ENCODE peak calls at places on chromosomes 6 and 20, in seven cellular contexts. One of them, this sample, is unnamed. For H3K36me3, the result is how much of the 10 kb centered on the place peaks cover.

GRCh38 chr20:41080866-41081265 is 52.2 kb downstream of the TOP1 start:
- DNase-seq in body of pancreas: no peak
- DNase-seq in K562: no peak
- DNase-seq in CD8-positive, alpha-beta T cell: no peak
- DNase-seq in pancreas: no peak
- DNase-seq in psoas muscle: no peak
- DNase-seq in GM12878: no peak
- DNase-seq in this sample: no peak

GRCh38 chr20:38723069-38723981 is 961 bp upstream of the SLC32A1 start:
- DNase-seq in K562: no peak
- DNase-seq in CD8-positive, alpha-beta T cell: no peak
- DNase-seq in body of pancreas: no peak
- DNase-seq in pancreas: no peak
- DNase-seq in psoas muscle: no peak
- DNase-seq in GM12878: no peak
- DNase-seq in this sample: no peak

GRCh38 chr6:155026366-155027045 is 31.4 kb downstream of the TIAM2 start:
- DNase-seq in body of pancreas: peak
- DNase-seq in K562: no peak
- DNase-seq in pancreas: peak
- DNase-seq in psoas muscle: peak
- DNase-seq in GM12878: no peak
- DNase-seq in CD8-positive, alpha-beta T cell: no peak
- DNase-seq in this sample: peak

GRCh38 chr6:154499854-154500589 is 10.5 kb downstream of the CNKSR3 start:
- DNase-seq in psoas muscle: no peak
- DNase-seq in K562: no peak
- DNase-seq in pancreas: no peak
- DNase-seq in CD8-positive, alpha-beta T cell: no peak
- DNase-seq in body of pancreas: no peak
- DNase-seq in GM12878: no peak
- DNase-seq in this sample: no peak

GRCh38 chr6:40586369-40586768 is 795 bp downstream of the LRFN2 start:
- DNase-seq in K562: no peak
- DNase-seq in pancreas: no peak
- DNase-seq in GM12878: no peak
- DNase-seq in psoas muscle: no peak
- DNase-seq in CD8-positive, alpha-beta T cell: no peak
- DNase-seq in body of pancreas: peak
- DNase-seq in this sample: no peak

GRCh38 chr6:105675715-105676397 is 273.0 kb upstream of the PREP start:
- DNase-seq in body of pancreas: no peak
- DNase-seq in psoas muscle: no peak
- DNase-seq in CD8-positive, alpha-beta T cell: no peak
- DNase-seq in GM12878: no peak
- DNase-seq in K562: no peak
- DNase-seq in pancreas: no peak
- DNase-seq in this sample: peak

GRCh38 chr6:106133040-106133439 is 46.9 kb downstream of the PRDM1 start:
- DNase-seq in GM12878: no peak
- DNase-seq in body of pancreas: no peak
- DNase-seq in pancreas: no peak
- DNase-seq in psoas muscle: no peak
- DNase-seq in K562: no peak
- DNase-seq in CD8-positive, alpha-beta T cell: no peak
- DNase-seq in this sample: no peak

GRCh38 chr6:145532361-145532760 is 203.0 kb downstream of the EPM2A start:
- DNase-seq in psoas muscle: no peak
- DNase-seq in K562: no peak
- DNase-seq in CD8-positive, alpha-beta T cell: no peak
- DNase-seq in GM12878: no peak
- DNase-seq in body of pancreas: no peak
- DNase-seq in pancreas: no peak
- DNase-seq in this sample: peak

GRCh38 chr20:33933469-33933909 is 60.2 kb upstream of the RALY start:
- DNase-seq in CD8-positive, alpha-beta T cell: peak
- DNase-seq in GM12878: no peak
- DNase-seq in psoas muscle: peak
- DNase-seq in pancreas: peak
- DNase-seq in K562: peak
- DNase-seq in body of pancreas: peak
- DNase-seq in this sample: peak

GRCh38 chr20:58743929-58744534 is 51.4 kb downstream of the NPEPL1 start:
- DNase-seq in GM12878: no peak
- DNase-seq in body of pancreas: no peak
- DNase-seq in CD8-positive, alpha-beta T cell: no peak
- DNase-seq in K562: no peak
- DNase-seq in psoas muscle: no peak
- DNase-seq in pancreas: no peak
- DNase-seq in this sample: no peak

GRCh38 chr20:43331911-43332310 is 125.8 kb upstream of the SRSF6 start:
- DNase-seq in body of pancreas: no peak
- DNase-seq in psoas muscle: peak
- DNase-seq in GM12878: no peak
- DNase-seq in K562: no peak
- DNase-seq in CD8-positive, alpha-beta T cell: no peak
- DNase-seq in pancreas: no peak
- DNase-seq in this sample: no peak

GRCh38 chr6:137389150-137389664 is 105.0 kb downstream of the OLIG3 start:
- DNase-seq in CD8-positive, alpha-beta T cell: peak
- DNase-seq in K562: peak
- DNase-seq in pancreas: no peak
- DNase-seq in GM12878: peak
- DNase-seq in body of pancreas: no peak
- DNase-seq in psoas muscle: no peak
- DNase-seq in this sample: peak

GRCh38 chr6:158819977-158820632 is 937 bp upstream of the EZR start:
- DNase-seq in CD8-positive, alpha-beta T cell: no peak
- DNase-seq in body of pancreas: no peak
- DNase-seq in pancreas: no peak
- DNase-seq in GM12878: no peak
- DNase-seq in psoas muscle: no peak
- DNase-seq in K562: peak
- DNase-seq in this sample: peak

GRCh38 chr6:159899994-159900745 is 9.4 kb downstream of the MAS1 start:
- DNase-seq in GM12878: no peak
- DNase-seq in K562: no peak
- DNase-seq in pancreas: no peak
- DNase-seq in psoas muscle: no peak
- DNase-seq in body of pancreas: no peak
- DNase-seq in CD8-positive, alpha-beta T cell: no peak
- DNase-seq in this sample: no peak

GRCh38 chr6:143896096-143896880 is 32.0 kb downstream of the ZC2HC1B start:
- DNase-seq in psoas muscle: no peak
- DNase-seq in CD8-positive, alpha-beta T cell: no peak
- DNase-seq in body of pancreas: no peak
- DNase-seq in GM12878: no peak
- DNase-seq in K562: no peak
- DNase-seq in pancreas: no peak
- DNase-seq in this sample: peak

GRCh38 chr20:34575271-34575670 is 16.8 kb downstream of the MAP1LC3A start:
- DNase-seq in GM12878: no peak
- DNase-seq in body of pancreas: no peak
- DNase-seq in K562: no peak
- DNase-seq in psoas muscle: no peak
- DNase-seq in pancreas: no peak
- DNase-seq in CD8-positive, alpha-beta T cell: no peak
- DNase-seq in this sample: no peak

GRCh38 chr20:45322952-45323383 is 14.9 kb upstream of the MATN4 start:
- DNase-seq in GM12878: no peak
- DNase-seq in CD8-positive, alpha-beta T cell: no peak
- DNase-seq in K562: peak
- DNase-seq in body of pancreas: peak
- DNase-seq in psoas muscle: peak
- DNase-seq in pancreas: peak
- DNase-seq in this sample: peak

GRCh38 chr20:45328451-45328850 is 19.8 kb downstream of the SDC4 start:
- DNase-seq in body of pancreas: no peak
- DNase-seq in K562: no peak
- DNase-seq in pancreas: no peak
- DNase-seq in psoas muscle: no peak
- DNase-seq in CD8-positive, alpha-beta T cell: no peak
- DNase-seq in GM12878: no peak
- DNase-seq in this sample: no peak

GRCh38 chr20:45320948-45321595 is 13.0 kb upstream of the MATN4 start:
- DNase-seq in CD8-positive, alpha-beta T cell: no peak
- DNase-seq in psoas muscle: no peak
- DNase-seq in pancreas: no peak
- DNase-seq in body of pancreas: no peak
- DNase-seq in K562: no peak
- DNase-seq in GM12878: peak
- DNase-seq in this sample: no peak

GRCh38 chr20:45323731-45324130 is 15.6 kb upstream of the MATN4 start:
- DNase-seq in pancreas: no peak
- DNase-seq in psoas muscle: no peak
- DNase-seq in body of pancreas: no peak
- DNase-seq in K562: no peak
- DNase-seq in CD8-positive, alpha-beta T cell: no peak
- DNase-seq in GM12878: no peak
- DNase-seq in this sample: no peak

GRCh38 chr20:45325367-45325766 is 17.3 kb upstream of the MATN4 start:
- DNase-seq in body of pancreas: no peak
- DNase-seq in pancreas: no peak
- DNase-seq in GM12878: no peak
- DNase-seq in K562: no peak
- DNase-seq in psoas muscle: no peak
- DNase-seq in CD8-positive, alpha-beta T cell: no peak
- DNase-seq in this sample: no peak
- H3K36me3 ChIP-seq in body of pancreas: under half
- H3K36me3 ChIP-seq in pancreas: under half
- H3K36me3 ChIP-seq in GM12878: under half
- H3K36me3 ChIP-seq in K562: under half
- H3K36me3 ChIP-seq in psoas muscle: under half
- H3K36me3 ChIP-seq in CD8-positive, alpha-beta T cell: under half
- H3K36me3 ChIP-seq in this sample: under half

GRCh38 chr6:109867009-109867969 is 110.8 kb upstream of the GPR6 start:
- DNase-seq in K562: peak
- DNase-seq in psoas muscle: no peak
- DNase-seq in body of pancreas: peak
- DNase-seq in CD8-positive, alpha-beta T cell: no peak
- DNase-seq in GM12878: no peak
- DNase-seq in pancreas: peak
- DNase-seq in this sample: peak

GRCh38 chr6:109864050-109864449 is 114.1 kb upstream of the GPR6 start:
- DNase-seq in psoas muscle: no peak
- DNase-seq in GM12878: no peak
- DNase-seq in CD8-positive, alpha-beta T cell: no peak
- DNase-seq in pancreas: no peak
- DNase-seq in body of pancreas: no peak
- DNase-seq in K562: no peak
- DNase-seq in this sample: no peak

GRCh38 chr6:109865968-109866367 is 112.1 kb upstream of the GPR6 start:
- DNase-seq in body of pancreas: no peak
- DNase-seq in pancreas: no peak
- DNase-seq in CD8-positive, alpha-beta T cell: no peak
- DNase-seq in psoas muscle: no peak
- DNase-seq in GM12878: no peak
- DNase-seq in K562: peak
- DNase-seq in this sample: no peak

GRCh38 chr6:109861946-109862345 is 116.2 kb upstream of the GPR6 start:
- DNase-seq in psoas muscle: no peak
- DNase-seq in K562: no peak
- DNase-seq in GM12878: no peak
- DNase-seq in body of pancreas: no peak
- DNase-seq in pancreas: no peak
- DNase-seq in CD8-positive, alpha-beta T cell: no peak
- DNase-seq in this sample: no peak
- H3K36me3 ChIP-seq in psoas muscle: under half
- H3K36me3 ChIP-seq in K562: under half
- H3K36me3 ChIP-seq in GM12878: under half
- H3K36me3 ChIP-seq in body of pancreas: under half
- H3K36me3 ChIP-seq in pancreas: under half
- H3K36me3 ChIP-seq in CD8-positive, alpha-beta T cell: under half
- H3K36me3 ChIP-seq in this sample: under half

DNA sequence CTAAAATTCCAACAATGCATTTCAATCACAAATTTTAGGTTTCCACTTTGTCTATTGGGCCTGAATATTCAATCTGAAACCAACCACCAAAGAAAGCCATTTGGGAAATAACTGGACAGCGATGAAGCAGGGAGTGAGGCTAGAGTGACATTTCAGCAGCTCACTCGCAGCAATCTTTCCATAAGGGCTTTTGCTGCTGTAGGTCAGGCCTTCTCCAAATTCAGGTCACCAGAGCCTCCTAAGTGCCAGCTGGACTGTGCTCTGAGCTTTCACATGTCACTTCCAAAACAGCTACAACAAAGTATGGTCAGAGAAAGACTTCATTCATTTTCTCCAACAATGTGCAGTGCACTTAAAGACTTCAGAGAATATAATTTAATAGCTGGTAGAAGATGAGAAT is 194.8 kb downstream of the FRK start:
- DNase-seq in body of pancreas: no peak
- DNase-seq in CD8-positive, alpha-beta T cell: no peak
- DNase-seq in K562: no peak
- DNase-seq in GM12878: no peak
- DNase-seq in pancreas: no peak
- DNase-seq in psoas muscle: no peak
- DNase-seq in this sample: no peak
- H3K36me3 ChIP-seq in body of pancreas: under half
- H3K36me3 ChIP-seq in CD8-positive, alpha-beta T cell: under half
- H3K36me3 ChIP-seq in K562: under half
- H3K36me3 ChIP-seq in GM12878: under half
- H3K36me3 ChIP-seq in pancreas: under half
- H3K36me3 ChIP-seq in psoas muscle: under half
- H3K36me3 ChIP-seq in this sample: under half

GRCh38 chr20:24971702-24972101 is 20.8 kb downstream of the APMAP start:
- DNase-seq in psoas muscle: no peak
- DNase-seq in pancreas: no peak
- DNase-seq in body of pancreas: no peak
- DNase-seq in GM12878: no peak
- DNase-seq in CD8-positive, alpha-beta T cell: no peak
- DNase-seq in K562: no peak
- DNase-seq in this sample: no peak
- H3K36me3 ChIP-seq in psoas muscle: under half
- H3K36me3 ChIP-seq in pancreas: under half
- H3K36me3 ChIP-seq in body of pancreas: under half
- H3K36me3 ChIP-seq in GM12878: under half
- H3K36me3 ChIP-seq in CD8-positive, alpha-beta T cell: half or more
- H3K36me3 ChIP-seq in K562: under half
- H3K36me3 ChIP-seq in this sample: under half

GRCh38 chr6:170578909-170579308 is 5.5 kb downstream of the PDCD2 start:
- DNase-seq in GM12878: no peak
- DNase-seq in CD8-positive, alpha-beta T cell: no peak
- DNase-seq in psoas muscle: no peak
- DNase-seq in body of pancreas: no peak
- DNase-seq in pancreas: no peak
- DNase-seq in K562: no peak
- DNase-seq in this sample: no peak
- H3K36me3 ChIP-seq in GM12878: under half
- H3K36me3 ChIP-seq in CD8-positive, alpha-beta T cell: under half
- H3K36me3 ChIP-seq in psoas muscle: under half
- H3K36me3 ChIP-seq in body of pancreas: under half
- H3K36me3 ChIP-seq in pancreas: under half
- H3K36me3 ChIP-seq in K562: half or more
- H3K36me3 ChIP-seq in this sample: under half

GRCh38 chr20:19785173-19785799 is 27.2 kb downstream of the RIN2 start:
- DNase-seq in pancreas: no peak
- DNase-seq in body of pancreas: no peak
- DNase-seq in GM12878: no peak
- DNase-seq in K562: no peak
- DNase-seq in CD8-positive, alpha-beta T cell: no peak
- DNase-seq in psoas muscle: no peak
- DNase-seq in this sample: no peak
- H3K36me3 ChIP-seq in pancreas: under half
- H3K36me3 ChIP-seq in body of pancreas: under half
- H3K36me3 ChIP-seq in GM12878: under half
- H3K36me3 ChIP-seq in K562: under half
- H3K36me3 ChIP-seq in CD8-positive, alpha-beta T cell: under half
- H3K36me3 ChIP-seq in psoas muscle: under half
- H3K36me3 ChIP-seq in this sample: under half

GRCh38 chr6:45881705-45882435 is 133.8 kb downstream of the CLIC5 start:
- DNase-seq in pancreas: no peak
- DNase-seq in body of pancreas: no peak
- DNase-seq in GM12878: no peak
- DNase-seq in CD8-positive, alpha-beta T cell: no peak
- DNase-seq in K562: no peak
- DNase-seq in psoas muscle: no peak
- DNase-seq in this sample: no peak
- H3K36me3 ChIP-seq in pancreas: under half
- H3K36me3 ChIP-seq in body of pancreas: under half
- H3K36me3 ChIP-seq in GM12878: under half
- H3K36me3 ChIP-seq in CD8-positive, alpha-beta T cell: under half
- H3K36me3 ChIP-seq in K562: under half
- H3K36me3 ChIP-seq in psoas muscle: under half
- H3K36me3 ChIP-seq in this sample: under half

This sample was measured in hepatocyte.